ENCODE peak calls at places on chromosomes 6 and 20, in nine cellular contexts. T is nephron progenitor cell, H is progenitor cell of endocrine pancreas, V is epithelial cell of esophagus, C is NB4, W is heart left ventricle, N is fibroblast of mammary gland, J is AG09309, R is endodermal cell. F is an unnamed sample.

GRCh38 chr6:96304997-96305396 is 216.6 kb upstream of the UFL1 start:
- DNase-seq in T (no peak), H (no peak), V (peak; percentile 49), C (no peak), W (no peak), N (no peak), J (no peak), R (no peak), F (no peak)

GRCh38 chr20:219290-220115 is 7.6 kb upstream of the DEFB129 start:
- DNase-seq in T (peak; percentile 14), H (no peak), V (peak; percentile 44), C (peak; percentile 58), W (no peak), N (peak; percentile 20), J (no peak), R (peak; percentile 69), F (no peak)

GRCh38 chr6:113488812-113489685 is 368.1 kb upstream of the MARCKS start:
- DNase-seq in T (no peak), H (no peak), V (no peak), C (no peak), W (no peak), N (no peak), J (no peak), R (no peak), F (no peak)

GRCh38 chr6:165834613-165835259 is 171.7 kb upstream of the PDE10A start:
- DNase-seq in T (no peak), H (no peak), V (peak; percentile 22), C (no peak), W (peak; percentile 59), N (peak; percentile 26), J (no peak), R (no peak), F (peak; percentile 11)

GRCh38 chr6:47922391-47922790 is 140.6 kb downstream of the OPN5 start:
- DNase-seq in T (no peak), H (no peak), V (no peak), C (no peak), W (no peak), N (no peak), J (no peak), R (peak; percentile 75), F (peak; percentile 15)

GRCh38 chr6:154865291-154865690 is 129.8 kb upstream of the TIAM2 start:
- DNase-seq in T (no peak), H (no peak), V (no peak), C (no peak), W (no peak), N (peak; percentile 25), J (no peak), R (no peak), F (no peak)

GRCh38 chr20:50750145-50750671 is 18.8 kb downstream of the PARD6B start:
- DNase-seq in T (no peak), H (no peak), V (no peak), C (no peak), W (no peak), N (no peak), J (no peak), R (peak; percentile 13), F (no peak)

GRCh38 chr20:45892049-45892816 is 1.1 kb downstream of the CTSA start:
- DNase-seq in T (no peak), H (no peak), V (peak; percentile 48), C (peak; percentile 72), W (no peak), N (no peak), J (no peak), R (peak; percentile 63), F (no peak)

GRCh38 chr6:12324741-12325140 is 34.6 kb downstream of the EDN1 start:
- DNase-seq in T (no peak), H (no peak), V (peak; percentile 68), C (no peak), W (no peak), N (no peak), J (no peak), R (peak; percentile 78), F (no peak)

GRCh38 chr20:62318411-62319345 is 15.9 kb downstream of the ADRM1 start:
- DNase-seq in T (no peak), H (no peak), V (peak; percentile 36), C (no peak), W (no peak), N (no peak), J (no peak), R (no peak), F (no peak)

GRCh38 chr6:34341481-34341971 is 50.9 kb downstream of the NUDT3 start:
- DNase-seq in T (no peak), H (no peak), V (peak; percentile 48), C (peak; percentile 16), W (no peak), N (no peak), J (no peak), R (no peak), F (no peak)

GRCh38 chr6:53241936-53242335 is 93.3 kb upstream of the GCM1 start:
- DNase-seq in T (no peak), H (no peak), V (no peak), C (peak; percentile 93), W (no peak), N (no peak), J (no peak), R (no peak), F (no peak)

GRCh38 chr6:116682334-116682712 is 1.3 kb downstream of the KPNA5 start:
- DNase-seq in T (no peak), H (no peak), V (peak; percentile 52), C (peak; percentile 85), W (no peak), N (peak; percentile 82), J (no peak), R (no peak), F (peak; percentile 29)

GRCh38 chr6:36980876-36981619 is 4.9 kb downstream of the MTCH1 start:
- DNase-seq in T (no peak), H (no peak), V (no peak), C (no peak), W (no peak), N (no peak), J (no peak), R (no peak), F (no peak)
- TF ChIP-seq CTCF in T (no peak), H (peak; percentile 17), V (no peak), C (no peak), W (no peak), N (no peak), J (peak; percentile 7), R (peak; percentile 50), F (no peak)

GRCh38 chr6:124131779-124132178 is 328.1 kb downstream of the NKAIN2 start:
- DNase-seq in T (no peak), H (no peak), V (no peak), C (no peak), W (no peak), N (no peak), J (no peak), R (no peak), F (no peak)

GRCh38 chr6:124132256-124132655 is 328.6 kb downstream of the NKAIN2 start:
- DNase-seq in T (no peak), H (no peak), V (no peak), C (no peak), W (no peak), N (no peak), J (no peak), R (no peak), F (peak; percentile 24)

DNA sequence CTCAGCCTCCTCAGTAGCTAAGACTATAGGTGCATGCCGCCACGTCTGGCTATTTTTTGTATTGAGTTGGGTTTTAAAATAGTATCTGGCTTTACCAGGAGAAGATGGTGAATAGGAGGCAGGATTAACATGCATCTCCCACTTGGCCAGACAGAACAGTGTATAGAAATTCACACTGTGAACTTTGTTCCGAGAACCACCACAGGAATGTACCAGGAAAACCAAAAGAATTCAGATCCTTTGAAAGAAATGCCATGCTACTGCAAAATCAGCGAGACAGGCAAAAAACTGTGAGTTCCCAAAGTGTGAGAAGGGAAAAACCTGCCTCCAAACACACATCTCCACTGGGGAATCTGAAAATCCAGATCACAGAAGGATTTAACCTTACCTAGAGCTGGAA is 327.6 kb downstream of the NKAIN2 start:
- DNase-seq in T (no peak), H (no peak), V (no peak), C (no peak), W (no peak), N (peak; percentile 13), J (no peak), R (no peak), F (peak; percentile 89)
- TF ChIP-seq CTCF in T (no peak), H (no peak), V (no peak), C (no peak), W (no peak), N (no peak), J (no peak), R (no peak), F (no peak)

GRCh38 chr6:143528164-143528811 is 16.8 kb upstream of the FUCA2 start:
- DNase-seq in T (no peak), H (no peak), V (no peak), C (peak; percentile 63), W (no peak), N (no peak), J (no peak), R (no peak), F (no peak)

GRCh38 chr6:143527677-143528076 is 16.2 kb upstream of the FUCA2 start:
- DNase-seq in T (no peak), H (no peak), V (no peak), C (no peak), W (no peak), N (no peak), J (no peak), R (no peak), F (no peak)

GRCh38 chr6:143531720-143532504 is 20.4 kb upstream of the FUCA2 start:
- DNase-seq in T (no peak), H (no peak), V (no peak), C (no peak), W (no peak), N (no peak), J (no peak), R (no peak), F (no peak)

DNA sequence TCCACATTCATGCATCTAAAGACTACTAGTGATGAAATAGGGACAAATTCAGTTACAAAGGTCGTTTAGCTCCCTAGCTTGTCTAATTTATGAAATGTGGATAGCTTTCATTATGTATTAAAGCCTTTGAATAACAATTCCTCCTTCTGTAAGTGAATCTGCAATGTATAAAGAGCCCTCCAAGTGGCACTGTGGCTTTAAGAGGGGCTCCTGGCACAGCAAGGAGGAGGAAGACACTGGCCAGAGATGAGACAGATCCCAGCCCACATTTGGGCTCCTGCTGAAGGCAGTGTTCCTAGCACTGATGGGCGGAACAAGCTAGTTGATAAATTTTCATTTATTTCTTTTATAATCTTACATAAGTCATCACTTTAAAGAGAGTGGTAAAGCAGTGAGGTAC is 17.6 kb upstream of the FUCA2 start:
- DNase-seq in T (no peak), H (no peak), V (no peak), C (peak; percentile 62), W (no peak), N (no peak), J (no peak), R (peak; percentile 66), F (no peak)
- TF ChIP-seq CTCF in T (no peak), H (peak; percentile 17), V (no peak), C (peak; percentile 25), W (peak; percentile 9), N (peak; percentile 18), J (peak; percentile 16), R (peak; percentile 65), F (no peak)

DNA sequence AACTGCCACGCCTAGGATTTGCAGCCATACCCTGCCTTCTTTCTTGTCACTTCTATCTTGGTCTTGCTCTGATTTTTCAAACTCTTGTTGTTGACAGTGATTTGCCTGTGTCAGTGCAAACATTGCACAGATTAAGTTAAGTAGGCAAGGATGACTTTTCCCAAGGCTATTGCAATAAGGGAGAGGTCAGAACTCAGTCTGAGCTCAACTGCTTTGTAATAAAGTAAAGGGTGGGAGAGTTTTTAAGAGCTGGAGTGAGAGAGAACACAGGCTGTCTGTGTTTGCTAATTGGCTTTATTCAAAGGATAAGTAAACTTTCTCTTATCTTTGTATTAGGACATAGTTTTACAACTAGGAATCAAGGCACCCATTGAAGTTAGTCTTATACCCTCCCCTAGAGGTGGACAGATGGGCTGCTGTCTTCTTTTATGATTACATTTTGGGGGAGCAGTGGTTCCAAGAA is 448.6 kb downstream of the PHF3 start:
- DNase-seq in T (no peak), H (no peak), V (peak; percentile 51), C (no peak), W (no peak), N (no peak), J (no peak), R (no peak), F (no peak)
- TF ChIP-seq CTCF in T (no peak), H (no peak), V (no peak), C (no peak), W (no peak), N (no peak), J (no peak), R (peak; percentile 11), F (no peak)

F was measured in astrocyte of the cerebellum.